ENCODE peak calls at places on chromosomes 7 and 10, in seven cellular contexts. One of them, this sample, is unnamed.

GRCh38 chr7:11831727-11832495 is at the start of gene THSD7A:
- DNase-seq in activated naive CD8-positive, alpha-beta T cell treated with anti-CD3 and anti-CD28 coated beads, Interleukin-2, amount 50 U/mL, for 16 hours: no peak
- DNase-seq in psoas muscle: peak; percentile 52
- DNase-seq in CD4-positive, alpha-beta T cell: no peak
- DNase-seq in stimulated activated CD8-positive, alpha-beta memory T cell treated with anti-CD3 and anti-CD28 coated beads, Interleukin-15, amount 100 ng/mL, for 24 hours: no peak
- DNase-seq in SW480: peak; percentile 65
- DNase-seq in stimulated activated naive B cell treated with anti-CD40 and anti-IgM and Interleukin-4, amounts not matched to agents 10 μg/mL and 1 μg/mL and 100 μg/mL, for 72 hours: peak; percentile 1
- DNase-seq in this sample: peak; percentile 80

GRCh38 chr10:69413221-69413865 is 3.4 kb downstream of the TACR2 start:
- DNase-seq in SW480: peak; percentile 17
- DNase-seq in psoas muscle: peak; percentile 80
- DNase-seq in stimulated activated CD8-positive, alpha-beta memory T cell treated with anti-CD3 and anti-CD28 coated beads, Interleukin-15, amount 100 ng/mL, for 24 hours: no peak
- DNase-seq in CD4-positive, alpha-beta T cell: no peak
- DNase-seq in stimulated activated naive B cell treated with anti-CD40 and anti-IgM and Interleukin-4, amounts not matched to agents 10 μg/mL and 1 μg/mL and 100 μg/mL, for 72 hours: peak; percentile 20
- DNase-seq in activated naive CD8-positive, alpha-beta T cell treated with anti-CD3 and anti-CD28 coated beads, Interleukin-2, amount 50 U/mL, for 16 hours: no peak
- DNase-seq in this sample: peak; percentile 93

GRCh38 chr10:102090772-102091171 is 25.6 kb downstream of the HPS6 start:
- DNase-seq in stimulated activated naive B cell treated with anti-CD40 and anti-IgM and Interleukin-4, amounts not matched to agents 10 μg/mL and 1 μg/mL and 100 μg/mL, for 72 hours: no peak
- DNase-seq in stimulated activated CD8-positive, alpha-beta memory T cell treated with anti-CD3 and anti-CD28 coated beads, Interleukin-15, amount 100 ng/mL, for 24 hours: no peak
- DNase-seq in activated naive CD8-positive, alpha-beta T cell treated with anti-CD3 and anti-CD28 coated beads, Interleukin-2, amount 50 U/mL, for 16 hours: no peak
- DNase-seq in SW480: no peak
- DNase-seq in psoas muscle: no peak
- DNase-seq in CD4-positive, alpha-beta T cell: no peak
- DNase-seq in this sample: no peak

GRCh38 chr10:51010977-51011376 is 63.3 kb upstream of the PRKG1 start:
- DNase-seq in stimulated activated CD8-positive, alpha-beta memory T cell treated with anti-CD3 and anti-CD28 coated beads, Interleukin-15, amount 100 ng/mL, for 24 hours: no peak
- DNase-seq in activated naive CD8-positive, alpha-beta T cell treated with anti-CD3 and anti-CD28 coated beads, Interleukin-2, amount 50 U/mL, for 16 hours: no peak
- DNase-seq in psoas muscle: no peak
- DNase-seq in stimulated activated naive B cell treated with anti-CD40 and anti-IgM and Interleukin-4, amounts not matched to agents 10 μg/mL and 1 μg/mL and 100 μg/mL, for 72 hours: no peak
- DNase-seq in SW480: no peak
- DNase-seq in CD4-positive, alpha-beta T cell: no peak
- DNase-seq in this sample: no peak

GRCh38 chr7:34747842-34748241 is 89.8 kb downstream of the NPSR1 start:
- DNase-seq in activated naive CD8-positive, alpha-beta T cell treated with anti-CD3 and anti-CD28 coated beads, Interleukin-2, amount 50 U/mL, for 16 hours: no peak
- DNase-seq in stimulated activated naive B cell treated with anti-CD40 and anti-IgM and Interleukin-4, amounts not matched to agents 10 μg/mL and 1 μg/mL and 100 μg/mL, for 72 hours: no peak
- DNase-seq in CD4-positive, alpha-beta T cell: no peak
- DNase-seq in SW480: no peak
- DNase-seq in psoas muscle: no peak
- DNase-seq in stimulated activated CD8-positive, alpha-beta memory T cell treated with anti-CD3 and anti-CD28 coated beads, Interleukin-15, amount 100 ng/mL, for 24 hours: no peak
- DNase-seq in this sample: no peak

GRCh38 chr7:106736508-106737201 is 75.7 kb upstream of the CCDC71L start:
- DNase-seq in activated naive CD8-positive, alpha-beta T cell treated with anti-CD3 and anti-CD28 coated beads, Interleukin-2, amount 50 U/mL, for 16 hours: no peak
- DNase-seq in CD4-positive, alpha-beta T cell: peak; percentile 8
- DNase-seq in stimulated activated CD8-positive, alpha-beta memory T cell treated with anti-CD3 and anti-CD28 coated beads, Interleukin-15, amount 100 ng/mL, for 24 hours: no peak
- DNase-seq in SW480: peak; percentile 76
- DNase-seq in stimulated activated naive B cell treated with anti-CD40 and anti-IgM and Interleukin-4, amounts not matched to agents 10 μg/mL and 1 μg/mL and 100 μg/mL, for 72 hours: peak; percentile 60
- DNase-seq in psoas muscle: no peak
- DNase-seq in this sample: no peak

GRCh38 chr7:2966466-2967078 is 77.1 kb downstream of the CARD11 start:
- DNase-seq in stimulated activated naive B cell treated with anti-CD40 and anti-IgM and Interleukin-4, amounts not matched to agents 10 μg/mL and 1 μg/mL and 100 μg/mL, for 72 hours: no peak
- DNase-seq in psoas muscle: no peak
- DNase-seq in SW480: no peak
- DNase-seq in stimulated activated CD8-positive, alpha-beta memory T cell treated with anti-CD3 and anti-CD28 coated beads, Interleukin-15, amount 100 ng/mL, for 24 hours: no peak
- DNase-seq in CD4-positive, alpha-beta T cell: no peak
- DNase-seq in activated naive CD8-positive, alpha-beta T cell treated with anti-CD3 and anti-CD28 coated beads, Interleukin-2, amount 50 U/mL, for 16 hours: no peak
- DNase-seq in this sample: peak; percentile 40

GRCh38 chr7:92025260-92025659 is 84.6 kb downstream of the AKAP9 start:
- DNase-seq in activated naive CD8-positive, alpha-beta T cell treated with anti-CD3 and anti-CD28 coated beads, Interleukin-2, amount 50 U/mL, for 16 hours: no peak
- DNase-seq in SW480: no peak
- DNase-seq in psoas muscle: no peak
- DNase-seq in CD4-positive, alpha-beta T cell: no peak
- DNase-seq in stimulated activated CD8-positive, alpha-beta memory T cell treated with anti-CD3 and anti-CD28 coated beads, Interleukin-15, amount 100 ng/mL, for 24 hours: no peak
- DNase-seq in stimulated activated naive B cell treated with anti-CD40 and anti-IgM and Interleukin-4, amounts not matched to agents 10 μg/mL and 1 μg/mL and 100 μg/mL, for 72 hours: no peak
- DNase-seq in this sample: no peak

GRCh38 chr10:93357680-93358079 is 124.5 kb downstream of the MYOF start:
- DNase-seq in SW480: peak; percentile 36
- DNase-seq in psoas muscle: no peak
- DNase-seq in stimulated activated CD8-positive, alpha-beta memory T cell treated with anti-CD3 and anti-CD28 coated beads, Interleukin-15, amount 100 ng/mL, for 24 hours: no peak
- DNase-seq in stimulated activated naive B cell treated with anti-CD40 and anti-IgM and Interleukin-4, amounts not matched to agents 10 μg/mL and 1 μg/mL and 100 μg/mL, for 72 hours: no peak
- DNase-seq in CD4-positive, alpha-beta T cell: no peak
- DNase-seq in activated naive CD8-positive, alpha-beta T cell treated with anti-CD3 and anti-CD28 coated beads, Interleukin-2, amount 50 U/mL, for 16 hours: no peak
- DNase-seq in this sample: no peak

GRCh38 chr10:69472544-69472943 is 21.3 kb downstream of the TSPAN15 start:
- DNase-seq in activated naive CD8-positive, alpha-beta T cell treated with anti-CD3 and anti-CD28 coated beads, Interleukin-2, amount 50 U/mL, for 16 hours: no peak
- DNase-seq in stimulated activated naive B cell treated with anti-CD40 and anti-IgM and Interleukin-4, amounts not matched to agents 10 μg/mL and 1 μg/mL and 100 μg/mL, for 72 hours: no peak
- DNase-seq in CD4-positive, alpha-beta T cell: no peak
- DNase-seq in SW480: no peak
- DNase-seq in psoas muscle: no peak
- DNase-seq in stimulated activated CD8-positive, alpha-beta memory T cell treated with anti-CD3 and anti-CD28 coated beads, Interleukin-15, amount 100 ng/mL, for 24 hours: no peak
- DNase-seq in this sample: no peak

GRCh38 chr7:85630904-85631582 is 444.2 kb upstream of the SEMA3D start:
- DNase-seq in activated naive CD8-positive, alpha-beta T cell treated with anti-CD3 and anti-CD28 coated beads, Interleukin-2, amount 50 U/mL, for 16 hours: no peak
- DNase-seq in CD4-positive, alpha-beta T cell: no peak
- DNase-seq in SW480: no peak
- DNase-seq in stimulated activated CD8-positive, alpha-beta memory T cell treated with anti-CD3 and anti-CD28 coated beads, Interleukin-15, amount 100 ng/mL, for 24 hours: no peak
- DNase-seq in psoas muscle: no peak
- DNase-seq in stimulated activated naive B cell treated with anti-CD40 and anti-IgM and Interleukin-4, amounts not matched to agents 10 μg/mL and 1 μg/mL and 100 μg/mL, for 72 hours: no peak
- DNase-seq in this sample: no peak

GRCh38 chr10:114547466-114547865 is 110.6 kb downstream of the ABLIM1 start:
- DNase-seq in stimulated activated CD8-positive, alpha-beta memory T cell treated with anti-CD3 and anti-CD28 coated beads, Interleukin-15, amount 100 ng/mL, for 24 hours: no peak
- DNase-seq in activated naive CD8-positive, alpha-beta T cell treated with anti-CD3 and anti-CD28 coated beads, Interleukin-2, amount 50 U/mL, for 16 hours: no peak
- DNase-seq in psoas muscle: no peak
- DNase-seq in CD4-positive, alpha-beta T cell: no peak
- DNase-seq in stimulated activated naive B cell treated with anti-CD40 and anti-IgM and Interleukin-4, amounts not matched to agents 10 μg/mL and 1 μg/mL and 100 μg/mL, for 72 hours: no peak
- DNase-seq in SW480: no peak
- DNase-seq in this sample: no peak

GRCh38 chr10:71974489-71975011 is 10.4 kb downstream of the CHST3 start:
- DNase-seq in SW480: peak; percentile 59
- DNase-seq in CD4-positive, alpha-beta T cell: no peak
- DNase-seq in activated naive CD8-positive, alpha-beta T cell treated with anti-CD3 and anti-CD28 coated beads, Interleukin-2, amount 50 U/mL, for 16 hours: no peak
- DNase-seq in stimulated activated CD8-positive, alpha-beta memory T cell treated with anti-CD3 and anti-CD28 coated beads, Interleukin-15, amount 100 ng/mL, for 24 hours: no peak
- DNase-seq in stimulated activated naive B cell treated with anti-CD40 and anti-IgM and Interleukin-4, amounts not matched to agents 10 μg/mL and 1 μg/mL and 100 μg/mL, for 72 hours: peak; percentile 51
- DNase-seq in psoas muscle: peak; percentile 89
- DNase-seq in this sample: no peak

GRCh38 chr7:107390921-107391320 is 78.9 kb upstream of the GPR22 start:
- DNase-seq in SW480: no peak
- DNase-seq in psoas muscle: no peak
- DNase-seq in stimulated activated CD8-positive, alpha-beta memory T cell treated with anti-CD3 and anti-CD28 coated beads, Interleukin-15, amount 100 ng/mL, for 24 hours: no peak
- DNase-seq in activated naive CD8-positive, alpha-beta T cell treated with anti-CD3 and anti-CD28 coated beads, Interleukin-2, amount 50 U/mL, for 16 hours: no peak
- DNase-seq in stimulated activated naive B cell treated with anti-CD40 and anti-IgM and Interleukin-4, amounts not matched to agents 10 μg/mL and 1 μg/mL and 100 μg/mL, for 72 hours: no peak
- DNase-seq in CD4-positive, alpha-beta T cell: no peak
- DNase-seq in this sample: no peak

GRCh38 chr7:27173412-27174076 is 576 bp downstream of the HOXA10 start:
- DNase-seq in psoas muscle: peak; percentile 81
- DNase-seq in SW480: peak; percentile 66
- DNase-seq in stimulated activated naive B cell treated with anti-CD40 and anti-IgM and Interleukin-4, amounts not matched to agents 10 μg/mL and 1 μg/mL and 100 μg/mL, for 72 hours: no peak
- DNase-seq in activated naive CD8-positive, alpha-beta T cell treated with anti-CD3 and anti-CD28 coated beads, Interleukin-2, amount 50 U/mL, for 16 hours: no peak
- DNase-seq in CD4-positive, alpha-beta T cell: no peak
- DNase-seq in stimulated activated CD8-positive, alpha-beta memory T cell treated with anti-CD3 and anti-CD28 coated beads, Interleukin-15, amount 100 ng/mL, for 24 hours: no peak
- DNase-seq in this sample: no peak

GRCh38 chr10:13184726-13185514 is 23.6 kb downstream of the MCM10 start:
- DNase-seq in psoas muscle: peak; percentile 59
- DNase-seq in SW480: no peak
- DNase-seq in stimulated activated CD8-positive, alpha-beta memory T cell treated with anti-CD3 and anti-CD28 coated beads, Interleukin-15, amount 100 ng/mL, for 24 hours: no peak
- DNase-seq in activated naive CD8-positive, alpha-beta T cell treated with anti-CD3 and anti-CD28 coated beads, Interleukin-2, amount 50 U/mL, for 16 hours: no peak
- DNase-seq in stimulated activated naive B cell treated with anti-CD40 and anti-IgM and Interleukin-4, amounts not matched to agents 10 μg/mL and 1 μg/mL and 100 μg/mL, for 72 hours: no peak
- DNase-seq in CD4-positive, alpha-beta T cell: no peak
- DNase-seq in this sample: no peak

GRCh38 chr10:74880041-74880440 is 53.6 kb downstream of the KAT6B start:
- DNase-seq in stimulated activated CD8-positive, alpha-beta memory T cell treated with anti-CD3 and anti-CD28 coated beads, Interleukin-15, amount 100 ng/mL, for 24 hours: no peak
- DNase-seq in psoas muscle: no peak
- DNase-seq in CD4-positive, alpha-beta T cell: no peak
- DNase-seq in SW480: no peak
- DNase-seq in stimulated activated naive B cell treated with anti-CD40 and anti-IgM and Interleukin-4, amounts not matched to agents 10 μg/mL and 1 μg/mL and 100 μg/mL, for 72 hours: no peak
- DNase-seq in activated naive CD8-positive, alpha-beta T cell treated with anti-CD3 and anti-CD28 coated beads, Interleukin-2, amount 50 U/mL, for 16 hours: no peak
- DNase-seq in this sample: no peak

GRCh38 chr7:141239661-141240060 is 165.8 kb downstream of the TMEM178B start:
- DNase-seq in activated naive CD8-positive, alpha-beta T cell treated with anti-CD3 and anti-CD28 coated beads, Interleukin-2, amount 50 U/mL, for 16 hours: no peak
- DNase-seq in CD4-positive, alpha-beta T cell: no peak
- DNase-seq in psoas muscle: no peak
- DNase-seq in SW480: no peak
- DNase-seq in stimulated activated naive B cell treated with anti-CD40 and anti-IgM and Interleukin-4, amounts not matched to agents 10 μg/mL and 1 μg/mL and 100 μg/mL, for 72 hours: no peak
- DNase-seq in stimulated activated CD8-positive, alpha-beta memory T cell treated with anti-CD3 and anti-CD28 coated beads, Interleukin-15, amount 100 ng/mL, for 24 hours: no peak
- DNase-seq in this sample: no peak

GRCh38 chr10:50619882-50620281 is 3.9 kb downstream of the SGMS1 start:
- DNase-seq in stimulated activated naive B cell treated with anti-CD40 and anti-IgM and Interleukin-4, amounts not matched to agents 10 μg/mL and 1 μg/mL and 100 μg/mL, for 72 hours: no peak
- DNase-seq in activated naive CD8-positive, alpha-beta T cell treated with anti-CD3 and anti-CD28 coated beads, Interleukin-2, amount 50 U/mL, for 16 hours: no peak
- DNase-seq in stimulated activated CD8-positive, alpha-beta memory T cell treated with anti-CD3 and anti-CD28 coated beads, Interleukin-15, amount 100 ng/mL, for 24 hours: no peak
- DNase-seq in psoas muscle: no peak
- DNase-seq in CD4-positive, alpha-beta T cell: no peak
- DNase-seq in SW480: no peak
- DNase-seq in this sample: no peak

GRCh38 chr10:86733260-86733671 is 23.2 kb upstream of the BMPR1A start:
- DNase-seq in stimulated activated naive B cell treated with anti-CD40 and anti-IgM and Interleukin-4, amounts not matched to agents 10 μg/mL and 1 μg/mL and 100 μg/mL, for 72 hours: no peak
- DNase-seq in CD4-positive, alpha-beta T cell: no peak
- DNase-seq in psoas muscle: peak; percentile 67
- DNase-seq in stimulated activated CD8-positive, alpha-beta memory T cell treated with anti-CD3 and anti-CD28 coated beads, Interleukin-15, amount 100 ng/mL, for 24 hours: no peak
- DNase-seq in activated naive CD8-positive, alpha-beta T cell treated with anti-CD3 and anti-CD28 coated beads, Interleukin-2, amount 50 U/mL, for 16 hours: no peak
- DNase-seq in SW480: no peak
- DNase-seq in this sample: no peak

GRCh38 chr7:47100815-47101435 is 481.0 kb downstream of the TNS3 start:
- DNase-seq in stimulated activated CD8-positive, alpha-beta memory T cell treated with anti-CD3 and anti-CD28 coated beads, Interleukin-15, amount 100 ng/mL, for 24 hours: no peak
- DNase-seq in CD4-positive, alpha-beta T cell: no peak
- DNase-seq in activated naive CD8-positive, alpha-beta T cell treated with anti-CD3 and anti-CD28 coated beads, Interleukin-2, amount 50 U/mL, for 16 hours: no peak
- DNase-seq in stimulated activated naive B cell treated with anti-CD40 and anti-IgM and Interleukin-4, amounts not matched to agents 10 μg/mL and 1 μg/mL and 100 μg/mL, for 72 hours: no peak
- DNase-seq in psoas muscle: no peak
- DNase-seq in SW480: peak; percentile 26
- DNase-seq in this sample: no peak

GRCh38 chr10:129964611-129965417 is 740 bp upstream of the EBF3 start:
- DNase-seq in SW480: no peak
- DNase-seq in stimulated activated naive B cell treated with anti-CD40 and anti-IgM and Interleukin-4, amounts not matched to agents 10 μg/mL and 1 μg/mL and 100 μg/mL, for 72 hours: no peak
- DNase-seq in stimulated activated CD8-positive, alpha-beta memory T cell treated with anti-CD3 and anti-CD28 coated beads, Interleukin-15, amount 100 ng/mL, for 24 hours: no peak
- DNase-seq in activated naive CD8-positive, alpha-beta T cell treated with anti-CD3 and anti-CD28 coated beads, Interleukin-2, amount 50 U/mL, for 16 hours: no peak
- DNase-seq in CD4-positive, alpha-beta T cell: no peak
- DNase-seq in psoas muscle: peak; percentile 73
- DNase-seq in this sample: peak; percentile 18

GRCh38 chr7:70093496-70093895 is 495.2 kb downstream of the AUTS2 start:
- DNase-seq in activated naive CD8-positive, alpha-beta T cell treated with anti-CD3 and anti-CD28 coated beads, Interleukin-2, amount 50 U/mL, for 16 hours: no peak
- DNase-seq in stimulated activated CD8-positive, alpha-beta memory T cell treated with anti-CD3 and anti-CD28 coated beads, Interleukin-15, amount 100 ng/mL, for 24 hours: no peak
- DNase-seq in SW480: peak; percentile 17
- DNase-seq in CD4-positive, alpha-beta T cell: no peak
- DNase-seq in psoas muscle: no peak
- DNase-seq in stimulated activated naive B cell treated with anti-CD40 and anti-IgM and Interleukin-4, amounts not matched to agents 10 μg/mL and 1 μg/mL and 100 μg/mL, for 72 hours: no peak
- DNase-seq in this sample: no peak

GRCh38 chr7:142030294-142030693 is 34.6 kb downstream of the MGAM start:
- DNase-seq in activated naive CD8-positive, alpha-beta T cell treated with anti-CD3 and anti-CD28 coated beads, Interleukin-2, amount 50 U/mL, for 16 hours: no peak
- DNase-seq in stimulated activated CD8-positive, alpha-beta memory T cell treated with anti-CD3 and anti-CD28 coated beads, Interleukin-15, amount 100 ng/mL, for 24 hours: no peak
- DNase-seq in CD4-positive, alpha-beta T cell: no peak
- DNase-seq in stimulated activated naive B cell treated with anti-CD40 and anti-IgM and Interleukin-4, amounts not matched to agents 10 μg/mL and 1 μg/mL and 100 μg/mL, for 72 hours: no peak
- DNase-seq in psoas muscle: no peak
- DNase-seq in SW480: peak; percentile 13
- DNase-seq in this sample: no peak

GRCh38 chr10:77686096-77686495 is 48.5 kb upstream of the KCNMA1 start:
- DNase-seq in SW480: no peak
- DNase-seq in CD4-positive, alpha-beta T cell: no peak
- DNase-seq in stimulated activated naive B cell treated with anti-CD40 and anti-IgM and Interleukin-4, amounts not matched to agents 10 μg/mL and 1 μg/mL and 100 μg/mL, for 72 hours: no peak
- DNase-seq in psoas muscle: no peak
- DNase-seq in stimulated activated CD8-positive, alpha-beta memory T cell treated with anti-CD3 and anti-CD28 coated beads, Interleukin-15, amount 100 ng/mL, for 24 hours: no peak
- DNase-seq in activated naive CD8-positive, alpha-beta T cell treated with anti-CD3 and anti-CD28 coated beads, Interleukin-2, amount 50 U/mL, for 16 hours: no peak
- DNase-seq in this sample: no peak